ENCODE peak calls at places on chromosomes 12 and 14, in four cellular contexts. U, B, Y and W are unnamed samples.

GRCh38 chr12:7108042-7108927 is 729 bp downstream of the C1RL start:
- DNase-seq in U (peak), B (peak), Y (peak), W (peak)

GRCh38 chr14:53109028-53109687 is 44.0 kb downstream of the DDHD1 start:
- DNase-seq in U (no peak), B (no peak), Y (no peak), W (peak)

GRCh38 chr12:52251367-52252055 is 18.5 kb downstream of the KRT7 start:
- DNase-seq in U (no peak), B (no peak), Y (no peak), W (no peak)

GRCh38 chr14:75720828-75721227 is 59.8 kb downstream of the TTLL5 start:
- DNase-seq in U (no peak), B (no peak), Y (no peak), W (no peak)

GRCh38 chr14:39339003-39339402 is 93.2 kb downstream of the FBXO33 start:
- DNase-seq in U (no peak), B (no peak), Y (no peak), W (peak)

GRCh38 chr14:77088219-77088618 is 9.8 kb upstream of the CIPC start:
- DNase-seq in U (no peak), B (no peak), Y (no peak), W (no peak)

GRCh38 chr12:47834199-47835016 is 14.7 kb upstream of the HDAC7 start:
- DNase-seq in U (no peak), B (no peak), Y (no peak), W (no peak)

GRCh38 chr12:95532851-95533250 is 18.4 kb downstream of the USP44 start:
- DNase-seq in U (peak), B (no peak), Y (no peak), W (peak)

GRCh38 chr14:53953828-53954550 is 2.6 kb downstream of the BMP4 start:
- DNase-seq in U (peak), B (no peak), Y (no peak), W (peak)

GRCh38 chr12:67558775-67559174 is 89.8 kb upstream of the DYRK2 start:
- DNase-seq in U (no peak), B (no peak), Y (no peak), W (no peak)

GRCh38 chr12:57430117-57430930 is 519 bp downstream of the R3HDM2 start:
- DNase-seq in U (no peak), B (peak), Y (no peak), W (no peak)

GRCh38 chr12:27913999-27914614 is 58.4 kb downstream of the PTHLH start:
- DNase-seq in U (no peak), B (no peak), Y (no peak), W (no peak)

GRCh38 chr12:52903855-52904508 is 894 bp downstream of the KRT8 start:
- DNase-seq in U (peak), B (peak), Y (peak), W (peak)